ENCODE peak calls at places on chromosomes 5 and 9, in four cellular contexts. One of them, this sample, is unnamed.

GRCh38 chr5:29758986-29759421 is 1434.5 kb upstream of the CDH6 start:
- DNase-seq in IMR-90: no peak
- DNase-seq in HT1080: peak
- DNase-seq in NCI-H774: no peak
- DNase-seq in this sample: no peak

GRCh38 chr5:37940931-37941623 is 101.2 kb upstream of the GDNF start:
- DNase-seq in IMR-90: no peak
- DNase-seq in HT1080: peak
- DNase-seq in NCI-H774: no peak
- DNase-seq in this sample: peak

GRCh38 chr9:133664651-133665050 is 28.5 kb downstream of the DBH start:
- DNase-seq in IMR-90: no peak
- DNase-seq in HT1080: no peak
- DNase-seq in NCI-H774: no peak
- DNase-seq in this sample: no peak

GRCh38 chr9:130453487-130453886 is 8.7 kb downstream of the ASS1 start:
- DNase-seq in IMR-90: peak
- DNase-seq in HT1080: no peak
- DNase-seq in NCI-H774: peak
- DNase-seq in this sample: peak

GRCh38 chr5:159921721-159922120 is 5.4 kb downstream of the ADRA1B start:
- DNase-seq in IMR-90: no peak
- DNase-seq in HT1080: no peak
- DNase-seq in NCI-H774: no peak
- DNase-seq in this sample: no peak

GRCh38 chr9:18544456-18544855 is 70.5 kb downstream of the ADAMTSL1 start:
- DNase-seq in IMR-90: no peak
- DNase-seq in HT1080: peak
- DNase-seq in NCI-H774: no peak
- DNase-seq in this sample: peak

GRCh38 chr5:59698207-59698606 is 195.3 kb downstream of the PDE4D start:
- DNase-seq in IMR-90: no peak
- DNase-seq in HT1080: no peak
- DNase-seq in NCI-H774: no peak
- DNase-seq in this sample: no peak

GRCh38 chr5:142145106-142145900 is 36.7 kb downstream of the NDFIP1 start:
- DNase-seq in IMR-90: peak
- DNase-seq in HT1080: peak
- DNase-seq in NCI-H774: peak
- DNase-seq in this sample: peak

GRCh38 chr5:178642351-178642909 is 15.6 kb upstream of the CLK4 start:
- DNase-seq in IMR-90: peak
- DNase-seq in HT1080: peak
- DNase-seq in NCI-H774: no peak
- DNase-seq in this sample: peak

GRCh38 chr5:180136661-180137381 is 65.3 kb upstream of the RNF130 start:
- DNase-seq in IMR-90: no peak
- DNase-seq in HT1080: no peak
- DNase-seq in NCI-H774: no peak
- DNase-seq in this sample: no peak

GRCh38 chr9:132697230-132697629 is 27.0 kb downstream of the GTF3C4 start:
- DNase-seq in IMR-90: no peak
- DNase-seq in HT1080: no peak
- DNase-seq in NCI-H774: no peak
- DNase-seq in this sample: no peak

GRCh38 chr5:138632900-138633489 is 57.8 kb upstream of the HSPA9 start:
- DNase-seq in IMR-90: peak
- DNase-seq in HT1080: peak
- DNase-seq in NCI-H774: peak
- DNase-seq in this sample: peak

GRCh38 chr9:131669234-131670172 is 70.4 kb downstream of the RAPGEF1 start:
- DNase-seq in IMR-90: no peak
- DNase-seq in HT1080: no peak
- DNase-seq in NCI-H774: no peak
- DNase-seq in this sample: no peak

GRCh38 chr5:55427157-55427556 is 107.6 kb downstream of the PLPP1 start:
- DNase-seq in IMR-90: peak
- DNase-seq in HT1080: no peak
- DNase-seq in NCI-H774: no peak
- DNase-seq in this sample: peak

GRCh38 chr9:4272141-4272540 is 27.7 kb downstream of the GLIS3 start:
- DNase-seq in IMR-90: no peak
- DNase-seq in HT1080: no peak
- DNase-seq in NCI-H774: no peak
- DNase-seq in this sample: no peak

GRCh38 chr9:131530546-131530929 is 525 bp downstream of the UCK1 start:
- DNase-seq in IMR-90: peak
- DNase-seq in HT1080: peak
- DNase-seq in NCI-H774: peak
- DNase-seq in this sample: peak

GRCh38 chr9:37761511-37761910 is 7.9 kb downstream of the TRMT10B start:
- DNase-seq in IMR-90: peak
- DNase-seq in HT1080: no peak
- DNase-seq in NCI-H774: no peak
- DNase-seq in this sample: peak

GRCh38 chr5:76607353-76607871 is 15.8 kb downstream of the F2RL2 start:
- DNase-seq in IMR-90: peak
- DNase-seq in HT1080: no peak
- DNase-seq in NCI-H774: no peak
- DNase-seq in this sample: no peak

GRCh38 chr5:59356813-59357381 is 536.6 kb downstream of the PDE4D start:
- DNase-seq in IMR-90: no peak
- DNase-seq in HT1080: no peak
- DNase-seq in NCI-H774: no peak
- DNase-seq in this sample: no peak

GRCh38 chr5:1338196-1338490 is 6.8 kb downstream of the CLPTM1L start:
- DNase-seq in IMR-90: no peak
- DNase-seq in HT1080: no peak
- DNase-seq in NCI-H774: no peak
- DNase-seq in this sample: peak

GRCh38 chr5:93585054-93585751 is 2.2 kb downstream of the NR2F1 start:
- DNase-seq in IMR-90: no peak
- DNase-seq in HT1080: peak
- DNase-seq in NCI-H774: peak
- DNase-seq in this sample: peak

GRCh38 chr5:165457854-165458481 is 1952.5 kb downstream of the MAT2B start:
- DNase-seq in IMR-90: peak
- DNase-seq in HT1080: peak
- DNase-seq in NCI-H774: no peak
- DNase-seq in this sample: peak

GRCh38 chr9:71758277-71758676 is 10.0 kb downstream of the CEMIP2 start:
- DNase-seq in IMR-90: no peak
- DNase-seq in HT1080: no peak
- DNase-seq in NCI-H774: no peak
- DNase-seq in this sample: no peak

GRCh38 chr5:65481171-65481575 is 547 bp downstream of the ADAMTS6 start:
- DNase-seq in IMR-90: no peak
- DNase-seq in HT1080: no peak
- DNase-seq in NCI-H774: no peak
- DNase-seq in this sample: peak

GRCh38 chr5:170219615-170220014 is 13.2 kb upstream of the C5orf58 start:
- DNase-seq in IMR-90: peak
- DNase-seq in HT1080: peak
- DNase-seq in NCI-H774: no peak
- DNase-seq in this sample: peak

GRCh38 chr5:142097681-142098080 is 10.9 kb upstream of the NDFIP1 start:
- DNase-seq in IMR-90: no peak
- DNase-seq in HT1080: peak
- DNase-seq in NCI-H774: no peak
- DNase-seq in this sample: peak

GRCh38 chr5:110054240-110054639 is 364.5 kb downstream of the MAN2A1 start:
- DNase-seq in IMR-90: peak
- DNase-seq in HT1080: peak
- DNase-seq in NCI-H774: peak
- DNase-seq in this sample: peak

GRCh38 chr5:56346717-56347116 is 113.6 kb upstream of the ANKRD55 start:
- DNase-seq in IMR-90: no peak
- DNase-seq in HT1080: no peak
- DNase-seq in NCI-H774: no peak
- DNase-seq in this sample: no peak

GRCh38 chr5:92559331-92559730 is 1021.7 kb downstream of the NR2F1-AS1 start:
- DNase-seq in IMR-90: no peak
- DNase-seq in HT1080: no peak
- DNase-seq in NCI-H774: no peak
- DNase-seq in this sample: no peak

GRCh38 chr9:96612966-96613589 is 6.6 kb downstream of the CDC14B start:
- DNase-seq in IMR-90: no peak
- DNase-seq in HT1080: no peak
- DNase-seq in NCI-H774: no peak
- DNase-seq in this sample: no peak

GRCh38 chr9:34990908-34991832 is 1.6 kb downstream of the DNAJB5 start:
- DNase-seq in IMR-90: no peak
- DNase-seq in HT1080: no peak
- DNase-seq in NCI-H774: no peak
- DNase-seq in this sample: no peak

GRCh38 chr9:78866228-78867132 is 569.6 kb downstream of the PSAT1 start:
- DNase-seq in IMR-90: peak
- DNase-seq in HT1080: peak
- DNase-seq in NCI-H774: no peak
- DNase-seq in this sample: peak

GRCh38 chr9:98538626-98539031 is 170.1 kb downstream of the GABBR2 start:
- DNase-seq in IMR-90: peak
- DNase-seq in HT1080: no peak
- DNase-seq in NCI-H774: no peak
- DNase-seq in this sample: peak

GRCh38 chr5:115524199-115524598 is 20.4 kb downstream of the FEM1C start:
- DNase-seq in IMR-90: no peak
- DNase-seq in HT1080: no peak
- DNase-seq in NCI-H774: no peak
- DNase-seq in this sample: no peak

GRCh38 chr9:6218099-6218502 is 2.5 kb downstream of the IL33 start:
- DNase-seq in IMR-90: peak
- DNase-seq in HT1080: peak
- DNase-seq in NCI-H774: no peak
- DNase-seq in this sample: peak

GRCh38 chr9:84788803-84789462 is 119.4 kb downstream of the NTRK2 start:
- DNase-seq in IMR-90: no peak
- DNase-seq in HT1080: no peak
- DNase-seq in NCI-H774: no peak
- DNase-seq in this sample: no peak

GRCh38 chr5:51082741-51083140 is 300.5 kb upstream of the ISL1 start:
- DNase-seq in IMR-90: no peak
- DNase-seq in HT1080: no peak
- DNase-seq in NCI-H774: no peak
- DNase-seq in this sample: no peak

GRCh38 chr9:98707158-98708102 is 1.3 kb downstream of the GABBR2 start:
- DNase-seq in IMR-90: peak
- DNase-seq in HT1080: peak
- DNase-seq in NCI-H774: peak
- DNase-seq in this sample: peak

GRCh38 chr5:69209607-69210006 is 20.2 kb downstream of the CENPH start:
- DNase-seq in IMR-90: peak
- DNase-seq in HT1080: no peak
- DNase-seq in NCI-H774: no peak
- DNase-seq in this sample: no peak

This sample was measured in kidney tubule cell.